ENCODE peak calls at places on chromosomes 6 and 20, in eight cellular contexts. Q is fibroblast of mammary gland, C is heart right ventricle, T is pancreas, L is GM12865, Z is tibial nerve, M is A549, A is adrenal gland. I is an unnamed sample.

GRCh38 chr6:100803264-100803663 is 77.9 kb downstream of the ASCC3 start:
- DNase-seq in Q (no peak), C (no peak), T (no peak), L (no peak), Z (no peak), M (no peak), A (no peak), I (no peak)

GRCh38 chr20:36352843-36353553 is 46.9 kb downstream of the DLGAP4 start:
- DNase-seq in Q (no peak), C (no peak), T (no peak), L (no peak), Z (no peak), M (no peak), A (no peak), I (no peak)

GRCh38 chr6:111683749-111684267 is 78.1 kb upstream of the TRAF3IP2 start:
- DNase-seq in Q (peak; percentile 98), C (no peak), T (no peak), L (no peak), Z (no peak), M (no peak), A (peak; percentile 69), I (peak; percentile 100)

GRCh38 chr20:10655723-10656122 is 18.1 kb downstream of the JAG1 start:
- DNase-seq in Q (no peak), C (no peak), T (no peak), L (no peak), Z (no peak), M (no peak), A (no peak), I (no peak)

GRCh38 chr6:109687271-109687721 is 3.7 kb downstream of the AK9 start:
- DNase-seq in Q (peak; percentile 99), C (no peak), T (no peak), L (no peak), Z (no peak), M (no peak), A (no peak), I (peak; percentile 96)

GRCh38 chr20:10982692-10983091 is 308.9 kb upstream of the JAG1 start:
- DNase-seq in Q (peak; percentile 61), C (peak; percentile 46), T (peak; percentile 9), L (no peak), Z (peak; percentile 27), M (peak; percentile 63), A (peak; percentile 74), I (peak; percentile 92)

GRCh38 chr6:149846321-149846720 is 17.8 kb downstream of the LRP11 start:
- DNase-seq in Q (peak; percentile 95), C (no peak), T (no peak), L (no peak), Z (no peak), M (peak; percentile 39), A (peak; percentile 89), I (peak; percentile 89)

GRCh38 chr20:3980260-3981131 is 34.9 kb downstream of the RNF24 start:
- DNase-seq in Q (peak; percentile 74), C (no peak), T (no peak), L (peak; percentile 29), Z (no peak), M (peak; percentile 76), A (peak; percentile 70), I (peak; percentile 78)

GRCh38 chr6:151822252-151823111 is 15.0 kb downstream of the ESR1 start:
- DNase-seq in Q (no peak), C (no peak), T (no peak), L (peak; percentile 53), Z (no peak), M (no peak), A (no peak), I (no peak)

DNA sequence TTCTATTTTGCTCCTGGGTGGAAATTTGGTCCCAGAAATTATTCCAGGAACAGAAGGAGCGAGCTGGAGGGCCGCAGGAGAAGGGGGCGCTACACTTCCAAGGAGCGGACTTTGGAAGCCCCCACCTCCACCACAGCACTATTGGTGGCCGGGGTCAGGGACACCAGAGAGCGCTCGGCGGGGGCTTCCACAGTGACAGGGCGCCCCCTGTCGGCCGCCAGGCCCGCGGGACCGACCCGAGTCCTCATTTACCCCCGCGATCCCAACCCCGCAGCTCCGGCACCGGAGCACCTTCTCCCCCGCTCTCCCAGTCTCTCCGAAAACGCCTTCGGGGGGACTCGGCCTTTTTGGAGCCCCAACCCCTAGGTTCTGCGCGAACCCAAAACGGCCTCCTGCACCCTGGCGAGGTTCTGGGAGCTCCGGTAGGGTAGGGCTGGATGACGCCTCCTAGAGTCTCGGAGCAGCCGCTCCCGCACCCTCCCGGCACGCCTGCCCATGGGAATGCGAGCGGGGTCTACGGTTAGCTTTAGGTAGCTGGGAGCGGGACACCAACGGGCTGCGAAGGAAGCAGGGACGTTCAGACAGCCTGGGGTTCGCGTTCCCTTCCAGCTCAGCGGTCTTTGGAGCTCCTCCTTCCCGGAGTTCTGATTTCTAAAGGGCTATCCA is 2.4 kb upstream of the FOXA2 start:
- DNase-seq in Q (no peak), C (no peak), T (peak; percentile 65), L (peak; percentile 29), Z (no peak), M (peak; percentile 71), A (no peak), I (peak; percentile 14)
- TF ChIP-seq CTCF in Q (peak; percentile 47), C (no peak), T (peak; percentile 88), L (peak; percentile 64), Z (peak; percentile 29), M (peak; percentile 98), A (peak; percentile 44), I (peak; percentile 74)

GRCh38 chr6:90586675-90587638 is at the start of gene MAP3K7:
- DNase-seq in Q (peak; percentile 97), C (peak; percentile 89), T (peak; percentile 86), L (peak; percentile 96), Z (peak; percentile 91), M (peak; percentile 94), A (peak; percentile 99), I (peak; percentile 98)
- H3K4me3 ChIP-seq in Q (peak within 1 kb of the TSS; percentile 94), C (peak within 1 kb of the TSS; percentile 97), T (peak within 1 kb of the TSS; percentile 88), L (peak within 1 kb of the TSS; percentile 79), Z (peak within 1 kb of the TSS; percentile 100), M (peak within 1 kb of the TSS; percentile 97), A (peak within 1 kb of the TSS; percentile 95), I (peak within 1 kb of the TSS; percentile 87)

DNA sequence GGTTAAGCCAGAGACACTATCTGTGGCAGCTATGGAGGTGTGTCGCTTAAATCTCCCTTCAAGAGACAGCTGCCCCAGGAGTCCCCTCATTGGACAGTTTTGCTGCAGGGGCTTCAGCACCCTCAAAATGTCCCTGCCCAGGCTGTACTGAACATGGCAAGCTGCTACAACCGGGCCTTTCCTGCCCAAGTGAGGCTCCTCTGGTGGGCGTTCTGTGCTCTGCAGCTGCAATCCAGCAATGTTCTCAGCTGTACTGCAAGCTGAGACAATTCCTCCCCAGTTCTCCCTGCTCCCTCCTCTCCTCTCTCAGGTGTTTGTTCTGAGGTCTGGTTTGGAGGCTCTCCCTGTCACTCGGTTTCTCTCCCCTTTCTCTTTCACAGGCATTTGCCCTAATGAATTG is 190.8 kb upstream of the LAMP5 start:
- DNase-seq in Q (no peak), C (no peak), T (no peak), L (peak; percentile 6), Z (no peak), M (peak; percentile 30), A (no peak), I (no peak)
- TF ChIP-seq CTCF in Q (peak; percentile 49), C (no peak), T (no peak), L (peak; percentile 36), Z (no peak), M (peak; percentile 30), A (peak; percentile 20), I (peak; percentile 35)

GRCh38 chr6:14655990-14656640 is 538.5 kb downstream of the CD83 start:
- DNase-seq in Q (no peak), C (no peak), T (no peak), L (peak; percentile 26), Z (no peak), M (no peak), A (no peak), I (no peak)
- H3K4me3 ChIP-seq in Q (no peak overlapping the region), C (no peak overlapping the region), T (no peak overlapping the region), L (no peak overlapping the region), Z (no peak overlapping the region), M (no peak overlapping the region), A (no peak overlapping the region), I (no peak overlapping the region)

DNA sequence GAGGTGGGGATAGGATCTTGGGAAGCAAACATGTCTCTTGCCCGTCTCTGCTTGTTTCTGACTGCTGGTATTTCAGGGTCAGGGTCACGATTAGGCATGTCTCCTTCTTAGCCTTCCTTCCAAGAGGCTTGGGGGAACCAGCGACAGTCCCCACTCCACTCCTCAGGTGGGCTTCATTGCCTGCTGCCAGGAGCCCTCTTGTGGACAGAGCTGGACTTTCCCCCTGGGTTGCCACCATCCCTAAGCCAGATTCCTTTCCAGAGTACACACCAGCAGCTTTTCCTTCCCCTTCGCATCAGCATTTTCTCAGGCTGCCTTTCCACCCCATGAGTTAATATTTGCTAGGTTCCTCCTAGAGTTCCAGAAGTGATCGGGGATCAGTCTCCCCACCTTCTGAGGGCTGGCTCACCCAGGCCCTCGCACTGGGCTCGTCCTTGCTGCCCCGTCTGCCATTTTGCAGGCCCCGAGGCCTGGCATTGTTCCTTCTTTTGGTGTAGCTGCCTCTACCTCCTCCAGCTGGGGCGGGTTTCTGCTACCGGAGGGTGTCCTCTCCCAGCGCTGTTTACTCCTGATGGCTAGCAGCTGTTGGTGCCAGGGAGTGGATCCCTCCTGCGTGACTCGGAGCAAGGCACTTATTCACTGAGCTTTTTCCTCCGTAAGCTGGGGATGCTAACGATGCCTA is 8.8 kb upstream of the C20orf144 start:
- DNase-seq in Q (peak; percentile 72), C (no peak), T (peak; percentile 69), L (peak; percentile 78), Z (no peak), M (peak; percentile 72), A (peak; percentile 86), I (peak; percentile 75)
- TF ChIP-seq CTCF in Q (peak; percentile 96), C (peak; percentile 51), T (peak; percentile 58), L (peak; percentile 83), Z (peak; percentile 78), M (peak; percentile 87), A (peak; percentile 78), I (peak; percentile 95)

GRCh38 chr6:36122495-36123269 is 7.6 kb upstream of the MAPK13 start:
- DNase-seq in Q (no peak), C (no peak), T (no peak), L (no peak), Z (no peak), M (no peak), A (peak; percentile 53), I (no peak)

GRCh38 chr6:36124881-36125280 is 5.4 kb upstream of the MAPK13 start:
- DNase-seq in Q (no peak), C (no peak), T (no peak), L (no peak), Z (no peak), M (no peak), A (peak; percentile 44), I (no peak)

GRCh38 chr6:36125575-36125974 is 4.7 kb upstream of the MAPK13 start:
- DNase-seq in Q (no peak), C (no peak), T (no peak), L (no peak), Z (no peak), M (no peak), A (peak; percentile 45), I (no peak)

GRCh38 chr6:36121752-36122494 is 8.4 kb upstream of the MAPK13 start:
- DNase-seq in Q (no peak), C (no peak), T (no peak), L (no peak), Z (no peak), M (no peak), A (peak; percentile 59), I (no peak)

GRCh38 chr6:36123270-36124139 is 6.8 kb upstream of the MAPK13 start:
- DNase-seq in Q (peak; percentile 80), C (peak; percentile 76), T (peak; percentile 79), L (peak; percentile 85), Z (peak; percentile 65), M (peak; percentile 73), A (peak; percentile 94), I (peak; percentile 77)
- H3K4me3 ChIP-seq in Q (no peak overlapping the region), C (no peak overlapping the region), T (no peak overlapping the region), L (no peak overlapping the region), Z (no peak overlapping the region), M (no peak overlapping the region), A (no peak overlapping the region), I (no peak overlapping the region)

I was measured in fibroblast of the aortic adventitia.